ENCODE peak calls at places on chromosome 5, in five cellular contexts. One of them, this sample, is unnamed.

GRCh38 chr5:98905857-98906688 is 22.7 kb downstream of the CHD1 start:
- DNase-seq in HFF-Myc: no peak
- DNase-seq in left ventricle myocardium inferior: no peak
- DNase-seq in ovary: no peak
- DNase-seq in BE2C: no peak
- DNase-seq in this sample: no peak

GRCh38 chr5:87151547-87151946 is 116.1 kb upstream of the RASA1 start:
- DNase-seq in HFF-Myc: peak
- DNase-seq in left ventricle myocardium inferior: no peak
- DNase-seq in ovary: no peak
- DNase-seq in BE2C: no peak
- DNase-seq in this sample: no peak

GRCh38 chr5:1503301-1504243 is 20.2 kb downstream of the LPCAT1 start:
- DNase-seq in HFF-Myc: no peak
- DNase-seq in left ventricle myocardium inferior: peak
- DNase-seq in ovary: no peak
- DNase-seq in BE2C: no peak
- DNase-seq in this sample: peak

GRCh38 chr5:56323505-56323904 is 90.4 kb upstream of the ANKRD55 start:
- DNase-seq in HFF-Myc: no peak
- DNase-seq in left ventricle myocardium inferior: no peak
- DNase-seq in ovary: no peak
- DNase-seq in BE2C: no peak
- DNase-seq in this sample: peak

GRCh38 chr5:123264399-123264798 is 158.8 kb downstream of the CEP120 start:
- DNase-seq in HFF-Myc: no peak
- DNase-seq in left ventricle myocardium inferior: no peak
- DNase-seq in ovary: no peak
- DNase-seq in BE2C: no peak
- DNase-seq in this sample: no peak

GRCh38 chr5:170542691-170543275 is 39.0 kb downstream of the KCNIP1 start:
- DNase-seq in HFF-Myc: no peak
- DNase-seq in left ventricle myocardium inferior: no peak
- DNase-seq in ovary: no peak
- DNase-seq in BE2C: no peak
- DNase-seq in this sample: no peak

GRCh38 chr5:10277773-10278630 is 27.9 kb downstream of the CCT5 start:
- DNase-seq in HFF-Myc: no peak
- DNase-seq in left ventricle myocardium inferior: no peak
- DNase-seq in ovary: no peak
- DNase-seq in BE2C: no peak
- DNase-seq in this sample: peak

GRCh38 chr5:180313677-180314076 is 21.8 kb upstream of the MAPK9 start:
- DNase-seq in HFF-Myc: no peak
- DNase-seq in left ventricle myocardium inferior: peak
- DNase-seq in ovary: peak
- DNase-seq in BE2C: peak
- DNase-seq in this sample: peak

GRCh38 chr5:149900390-149900789 is 44.2 kb downstream of the PDE6A start:
- DNase-seq in HFF-Myc: no peak
- DNase-seq in left ventricle myocardium inferior: no peak
- DNase-seq in ovary: no peak
- DNase-seq in BE2C: no peak
- DNase-seq in this sample: no peak

GRCh38 chr5:125137535-125137934 is 391.1 kb upstream of the ZNF608 start:
- DNase-seq in HFF-Myc: no peak
- DNase-seq in left ventricle myocardium inferior: no peak
- DNase-seq in ovary: no peak
- DNase-seq in BE2C: no peak
- DNase-seq in this sample: no peak

GRCh38 chr5:151612689-151613427 is 21.7 kb upstream of the FAT2 start:
- DNase-seq in HFF-Myc: no peak
- DNase-seq in left ventricle myocardium inferior: no peak
- DNase-seq in ovary: no peak
- DNase-seq in BE2C: no peak
- DNase-seq in this sample: no peak

GRCh38 chr5:135356522-135357318 is 42.3 kb downstream of the MACROH2A1 start:
- DNase-seq in HFF-Myc: no peak
- DNase-seq in left ventricle myocardium inferior: peak
- DNase-seq in ovary: peak
- DNase-seq in BE2C: peak
- DNase-seq in this sample: peak

GRCh38 chr5:52725065-52725746 is 62.5 kb upstream of the ITGA1 start:
- DNase-seq in HFF-Myc: no peak
- DNase-seq in left ventricle myocardium inferior: no peak
- DNase-seq in ovary: no peak
- DNase-seq in BE2C: peak
- DNase-seq in this sample: no peak

GRCh38 chr5:17118631-17119030 is 98.8 kb upstream of the BASP1 start:
- DNase-seq in HFF-Myc: peak
- DNase-seq in left ventricle myocardium inferior: no peak
- DNase-seq in ovary: no peak
- DNase-seq in BE2C: peak
- DNase-seq in this sample: peak

GRCh38 chr5:138948391-138949222 is 73.5 kb upstream of the LRRTM2 start:
- DNase-seq in HFF-Myc: no peak
- DNase-seq in left ventricle myocardium inferior: no peak
- DNase-seq in ovary: no peak
- DNase-seq in BE2C: peak
- DNase-seq in this sample: peak

GRCh38 chr5:94010814-94011213 is 269.4 kb upstream of the POU5F2 start:
- DNase-seq in HFF-Myc: no peak
- DNase-seq in left ventricle myocardium inferior: no peak
- DNase-seq in ovary: no peak
- DNase-seq in BE2C: no peak
- DNase-seq in this sample: no peak

GRCh38 chr5:110951373-110951791 is 120.1 kb upstream of the TSLP start:
- DNase-seq in HFF-Myc: no peak
- DNase-seq in left ventricle myocardium inferior: no peak
- DNase-seq in ovary: no peak
- DNase-seq in BE2C: no peak
- DNase-seq in this sample: no peak

GRCh38 chr5:74093501-74093993 is 467.6 kb downstream of the ARHGEF28 start:
- DNase-seq in HFF-Myc: peak
- DNase-seq in left ventricle myocardium inferior: no peak
- DNase-seq in ovary: no peak
- DNase-seq in BE2C: no peak
- DNase-seq in this sample: no peak

GRCh38 chr5:56164371-56164770 is 68.8 kb downstream of the ANKRD55 start:
- DNase-seq in HFF-Myc: no peak
- DNase-seq in left ventricle myocardium inferior: no peak
- DNase-seq in ovary: peak
- DNase-seq in BE2C: no peak
- DNase-seq in this sample: peak

GRCh38 chr5:91928751-91929521 is 545.8 kb upstream of the ARRDC3 start:
- DNase-seq in HFF-Myc: no peak
- DNase-seq in left ventricle myocardium inferior: no peak
- DNase-seq in ovary: no peak
- DNase-seq in BE2C: no peak
- DNase-seq in this sample: no peak

GRCh38 chr5:173323799-173324114 is 4.5 kb downstream of the STC2 start:
- DNase-seq in HFF-Myc: no peak
- DNase-seq in left ventricle myocardium inferior: no peak
- DNase-seq in ovary: no peak
- DNase-seq in BE2C: no peak
- DNase-seq in this sample: no peak

GRCh38 chr5:66826696-66827095 is 230.5 kb downstream of the MAST4 start:
- DNase-seq in HFF-Myc: no peak
- DNase-seq in left ventricle myocardium inferior: no peak
- DNase-seq in ovary: no peak
- DNase-seq in BE2C: no peak
- DNase-seq in this sample: no peak

GRCh38 chr5:66828551-66829421 is 232.6 kb downstream of the MAST4 start:
- DNase-seq in HFF-Myc: no peak
- DNase-seq in left ventricle myocardium inferior: peak
- DNase-seq in ovary: peak
- DNase-seq in BE2C: peak
- DNase-seq in this sample: peak

GRCh38 chr5:66828046-66828550 is 231.9 kb downstream of the MAST4 start:
- DNase-seq in HFF-Myc: no peak
- DNase-seq in left ventricle myocardium inferior: no peak
- DNase-seq in ovary: no peak
- DNase-seq in BE2C: no peak
- DNase-seq in this sample: no peak

GRCh38 chr5:66829826-66830225 is 233.6 kb downstream of the MAST4 start:
- DNase-seq in HFF-Myc: no peak
- DNase-seq in left ventricle myocardium inferior: no peak
- DNase-seq in ovary: no peak
- DNase-seq in BE2C: no peak
- DNase-seq in this sample: no peak

DNA sequence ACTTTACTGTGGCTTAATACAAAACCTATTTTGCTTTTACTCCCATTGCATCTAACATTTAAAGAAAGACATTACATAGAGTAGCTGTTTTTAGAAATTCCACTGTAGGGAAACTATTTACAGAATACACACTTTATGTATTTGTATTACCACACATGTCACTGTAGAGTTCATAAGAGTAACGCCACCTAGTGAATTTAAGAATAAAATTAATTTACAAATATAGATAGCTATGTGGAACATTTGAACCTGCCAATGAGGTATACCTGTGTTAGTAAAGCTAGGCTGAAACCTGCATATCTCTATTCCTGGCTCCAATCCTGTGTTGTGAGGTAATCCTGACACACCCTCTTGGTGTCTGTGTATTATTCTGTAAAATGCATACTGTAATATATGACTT is 234.4 kb downstream of the MAST4 start:
- DNase-seq in HFF-Myc: no peak
- DNase-seq in left ventricle myocardium inferior: no peak
- DNase-seq in ovary: no peak
- DNase-seq in BE2C: no peak
- DNase-seq in this sample: no peak
- TF ChIP-seq CTCF in HFF-Myc: no peak
- TF ChIP-seq CTCF in left ventricle myocardium inferior: peak
- TF ChIP-seq CTCF in ovary: no peak
- TF ChIP-seq CTCF in BE2C: no peak
- TF ChIP-seq CTCF in this sample: no peak

DNA sequence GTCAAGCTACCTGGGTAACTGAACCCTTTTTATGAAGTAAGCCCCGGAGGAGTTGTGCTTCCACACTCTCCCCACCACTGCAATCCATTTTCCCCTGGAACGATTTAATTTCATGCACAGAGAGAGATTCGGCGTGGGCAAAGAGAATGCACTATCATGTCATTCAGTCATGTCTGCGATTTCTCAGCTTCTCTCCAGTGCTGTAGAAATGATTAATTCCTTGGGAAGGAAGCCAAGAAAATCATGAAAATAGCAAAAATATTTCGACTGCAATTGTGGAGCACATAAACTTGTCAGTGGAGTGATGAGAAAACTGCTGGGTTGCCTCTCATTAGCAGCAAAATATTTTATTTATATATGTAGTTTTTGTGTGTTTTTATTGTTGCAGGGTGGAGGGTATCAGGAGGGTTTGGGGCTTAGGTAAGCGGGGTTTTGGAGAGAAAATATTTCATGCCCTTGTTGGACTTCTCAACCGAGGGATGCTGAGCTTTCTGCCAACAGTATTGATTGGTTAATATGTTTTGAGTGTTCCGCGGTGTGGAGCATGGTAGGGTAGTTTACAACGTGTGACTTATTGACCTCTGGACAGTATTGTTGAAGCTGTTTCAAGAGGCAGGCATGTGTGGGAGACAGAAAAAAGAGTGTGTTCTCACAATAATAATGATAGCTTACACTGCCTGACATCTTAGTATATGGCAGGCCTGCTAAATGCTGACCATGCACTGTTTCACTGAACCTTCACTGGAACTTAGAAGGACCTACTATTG is 69.3 kb downstream of the SGCD start:
- DNase-seq in HFF-Myc: no peak
- DNase-seq in left ventricle myocardium inferior: no peak
- DNase-seq in ovary: no peak
- DNase-seq in BE2C: no peak
- DNase-seq in this sample: no peak
- H3K4me3 ChIP-seq in HFF-Myc: no peak
- H3K4me3 ChIP-seq in left ventricle myocardium inferior: no peak
- H3K4me3 ChIP-seq in ovary: no peak
- H3K4me3 ChIP-seq in BE2C: no peak
- H3K4me3 ChIP-seq in this sample: no peak

DNA sequence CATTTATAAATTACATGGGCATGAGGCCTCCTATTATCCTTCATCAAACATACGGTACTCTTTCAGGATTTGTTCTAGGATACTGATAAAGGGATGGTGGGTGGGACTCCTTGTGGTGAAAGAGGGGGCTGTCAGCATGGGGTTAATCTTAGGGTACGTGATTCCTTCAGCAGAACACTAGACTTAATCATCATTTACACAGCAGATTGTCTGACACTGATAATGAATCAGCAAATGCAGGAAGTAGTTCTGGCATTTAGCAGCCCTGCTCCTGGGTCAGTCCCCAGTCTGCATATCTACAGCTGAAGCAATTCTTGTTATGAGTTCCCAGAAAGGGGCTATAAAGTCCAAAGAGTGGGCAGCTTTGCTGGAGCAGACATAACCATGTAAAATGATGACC is 384.6 kb downstream of the SPOCK1 start:
- DNase-seq in HFF-Myc: no peak
- DNase-seq in left ventricle myocardium inferior: no peak
- DNase-seq in ovary: no peak
- DNase-seq in BE2C: no peak
- DNase-seq in this sample: no peak
- TF ChIP-seq CTCF in HFF-Myc: peak
- TF ChIP-seq CTCF in left ventricle myocardium inferior: no peak
- TF ChIP-seq CTCF in ovary: no peak
- TF ChIP-seq CTCF in BE2C: no peak
- TF ChIP-seq CTCF in this sample: no peak

GRCh38 chr5:54667136-54667535 is 149.6 kb downstream of the SNX18 start:
- DNase-seq in HFF-Myc: no peak
- DNase-seq in left ventricle myocardium inferior: no peak
- DNase-seq in ovary: no peak
- DNase-seq in BE2C: no peak
- DNase-seq in this sample: no peak
- H3K4me3 ChIP-seq in HFF-Myc: no peak
- H3K4me3 ChIP-seq in left ventricle myocardium inferior: no peak
- H3K4me3 ChIP-seq in ovary: no peak
- H3K4me3 ChIP-seq in BE2C: no peak
- H3K4me3 ChIP-seq in this sample: no peak

DNA sequence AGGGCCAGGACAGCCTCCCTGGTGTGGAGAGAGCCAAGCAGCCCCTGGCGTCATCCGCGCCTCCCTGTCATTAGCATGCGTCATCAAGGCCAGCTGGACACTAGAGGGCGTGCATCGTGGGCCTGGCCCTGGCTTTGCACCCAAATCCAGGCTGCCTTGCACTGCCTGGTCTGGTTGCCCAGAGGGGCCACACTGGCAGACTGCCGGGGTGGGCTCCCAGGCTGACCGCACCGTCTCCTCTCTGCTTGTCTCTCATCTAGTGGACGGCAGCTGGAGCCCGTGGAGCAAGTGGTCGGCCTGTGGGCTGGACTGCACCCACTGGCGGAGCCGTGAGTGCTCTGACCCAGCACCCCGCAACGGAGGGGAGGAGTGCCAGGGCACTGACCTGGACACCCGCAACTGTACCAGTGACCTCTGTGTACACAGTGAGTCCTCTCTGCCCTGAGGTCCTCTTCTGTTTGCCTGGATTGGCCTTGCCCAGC is 29.0 kb downstream of the HK3 start:
- DNase-seq in HFF-Myc: no peak
- DNase-seq in left ventricle myocardium inferior: no peak
- DNase-seq in ovary: no peak
- DNase-seq in BE2C: peak
- DNase-seq in this sample: no peak
- TF ChIP-seq CTCF in HFF-Myc: peak
- TF ChIP-seq CTCF in left ventricle myocardium inferior: peak
- TF ChIP-seq CTCF in ovary: no peak
- TF ChIP-seq CTCF in BE2C: peak
- TF ChIP-seq CTCF in this sample: no peak